ENCODE peak calls at places on chromosomes 2 and 18, in four cellular contexts. F, I, R and D are unnamed samples.

GRCh38 chr2:182818541-182819308 is 47.7 kb downstream of the FRZB start:
- DNase-seq in F (no peak), I (no peak), R (no peak), D (no peak)

GRCh38 chr2:171550613-171551012 is 28.3 kb downstream of the CYBRD1 start:
- DNase-seq in F (peak; percentile 55), I (peak; percentile 17), R (no peak), D (no peak)

GRCh38 chr2:156672569-156673270 is 236.5 kb downstream of the GPD2 start:
- DNase-seq in F (no peak), I (no peak), R (no peak), D (no peak)

GRCh38 chr2:96631804-96632435 is 6.2 kb downstream of the KANSL3 start:
- DNase-seq in F (peak; percentile 62), I (peak; percentile 91), R (peak; percentile 53), D (no peak)

GRCh38 chr2:52423111-52423510 is 1344.5 kb upstream of the CHAC2 start:
- DNase-seq in F (no peak), I (peak; percentile 20), R (no peak), D (no peak)

GRCh38 chr18:23260932-23261590 is 125.8 kb downstream of the CABLES1 start:
- DNase-seq in F (no peak), I (no peak), R (no peak), D (no peak)

GRCh38 chr18:62827397-62827796 is 112.1 kb downstream of the PHLPP1 start:
- DNase-seq in F (no peak), I (no peak), R (no peak), D (no peak)

GRCh38 chr18:75128911-75129716 is 79.8 kb downstream of the PTGR3 start:
- DNase-seq in F (no peak), I (no peak), R (no peak), D (no peak)

GRCh38 chr2:101860782-101861181 is 131.0 kb upstream of the IL1R2 start:
- DNase-seq in F (no peak), I (no peak), R (no peak), D (no peak)

GRCh38 chr2:237444026-237444425 is 30.1 kb upstream of the COL6A3 start:
- DNase-seq in F (no peak), I (no peak), R (no peak), D (no peak)

GRCh38 chr2:151878655-151879563 is 50.7 kb upstream of the ARL5A start:
- DNase-seq in F (no peak), I (no peak), R (peak; percentile 19), D (no peak)

GRCh38 chr2:9441556-9441955 is 18.1 kb downstream of the CPSF3 start:
- DNase-seq in F (peak; percentile 20), I (peak; percentile 41), R (no peak), D (no peak)

GRCh38 chr2:61233581-61233980 is 71.6 kb downstream of the C2orf74 start:
- DNase-seq in F (no peak), I (no peak), R (no peak), D (no peak)

GRCh38 chr2:10570076-10570475 is 119.7 kb downstream of the NOL10 start:
- DNase-seq in F (no peak), I (no peak), R (no peak), D (no peak)

GRCh38 chr2:239275037-239275685 is 125.7 kb downstream of the HDAC4 start:
- DNase-seq in F (peak; percentile 98), I (peak; percentile 98), R (peak; percentile 98), D (peak; percentile 95)

GRCh38 chr2:190835303-190835930 is 45.2 kb upstream of the GLS start:
- DNase-seq in F (peak; percentile 89), I (peak; percentile 89), R (peak; percentile 74), D (no peak)

GRCh38 chr2:185738679-185739472 is at the start of gene FSIP2:
- DNase-seq in F (peak; percentile 39), I (peak; percentile 9), R (peak; percentile 65), D (peak; percentile 50)

GRCh38 chr2:212921711-212922110 is 229.7 kb downstream of the IKZF2 start:
- DNase-seq in F (no peak), I (no peak), R (no peak), D (no peak)

GRCh38 chr18:40672590-40672989 is 1282.4 kb upstream of the PIK3C3 start:
- DNase-seq in F (peak; percentile 0), I (no peak), R (no peak), D (no peak)

GRCh38 chr18:74515620-74516231 is 18.6 kb upstream of the CNDP1 start:
- DNase-seq in F (no peak), I (no peak), R (no peak), D (no peak)

GRCh38 chr2:64860321-64860751 is 128.9 kb upstream of the SLC1A4 start:
- DNase-seq in F (no peak), I (no peak), R (no peak), D (no peak)

GRCh38 chr2:46937457-46937856 is 21.9 kb upstream of the MCFD2 start:
- DNase-seq in F (no peak), I (no peak), R (no peak), D (no peak)

GRCh38 chr2:56077352-56077915 is 106.4 kb upstream of the CCDC85A start:
- DNase-seq in F (peak; percentile 15), I (peak; percentile 7), R (peak; percentile 54), D (no peak)

GRCh38 chr2:170974304-170974993 is 45.4 kb downstream of the GORASP2 start:
- DNase-seq in F (peak; percentile 55), I (no peak), R (peak; percentile 22), D (no peak)

GRCh38 chr2:168432565-168433186 is 23.4 kb upstream of the CERS6 start:
- DNase-seq in F (no peak), I (no peak), R (no peak), D (no peak)

GRCh38 chr2:24822049-24822706 is 29.0 kb downstream of the CENPO start:
- DNase-seq in F (no peak), I (no peak), R (no peak), D (no peak)

GRCh38 chr2:119838179-119838578 is 78.5 kb downstream of the PTPN4 start:
- DNase-seq in F (no peak), I (no peak), R (peak; percentile 38), D (no peak)

GRCh38 chr2:216222650-216223352 is 113.7 kb downstream of the XRCC5 start:
- DNase-seq in F (peak; percentile 41), I (peak; percentile 67), R (peak; percentile 30), D (no peak)

GRCh38 chr2:239163306-239164070 is 237.3 kb downstream of the HDAC4 start:
- DNase-seq in F (no peak), I (no peak), R (no peak), D (peak; percentile 13)

GRCh38 chr2:177338177-177338721 is 54.3 kb upstream of the AGPS start:
- DNase-seq in F (peak; percentile 67), I (peak; percentile 68), R (peak; percentile 56), D (no peak)

GRCh38 chr2:61135510-61135909 is 26.5 kb upstream of the C2orf74 start:
- DNase-seq in F (peak; percentile 49), I (peak; percentile 57), R (peak; percentile 43), D (no peak)

GRCh38 chr2:223846524-223846923 is 9.1 kb upstream of the AP1S3 start:
- DNase-seq in F (peak; percentile 76), I (peak; percentile 93), R (no peak), D (no peak)

GRCh38 chr2:134361648-134362047 is 107.8 kb downstream of the MGAT5 start:
- DNase-seq in F (no peak), I (no peak), R (no peak), D (no peak)

GRCh38 chr18:13585379-13586153 is 140.8 kb downstream of the FAM210A start:
- DNase-seq in F (no peak), I (no peak), R (no peak), D (no peak)

GRCh38 chr2:156585457-156585856 is 149.3 kb downstream of the GPD2 start:
- DNase-seq in F (no peak), I (no peak), R (no peak), D (no peak)

GRCh38 chr2:235300368-235301201 is 193.3 kb upstream of the AGAP1 start:
- DNase-seq in F (peak; percentile 86), I (peak; percentile 55), R (peak; percentile 91), D (no peak)

DNA sequence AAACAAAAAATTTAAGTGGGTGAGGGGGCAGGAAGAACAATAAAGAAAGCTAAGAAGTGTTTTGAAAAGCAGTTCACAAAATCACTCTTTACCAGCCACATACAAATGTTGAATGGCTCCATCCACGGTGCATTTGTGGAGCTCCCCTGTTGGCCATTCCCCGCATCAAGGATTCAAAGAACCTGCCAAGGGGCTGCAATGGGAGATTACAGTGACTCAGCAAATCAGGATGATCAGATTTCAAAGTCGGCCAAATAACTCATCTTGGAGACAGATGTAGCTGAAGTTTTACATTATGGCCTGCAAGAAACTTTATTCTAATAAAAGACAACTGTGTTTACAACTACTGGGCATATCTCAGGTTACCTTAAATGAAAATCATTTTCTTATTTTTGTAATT is 26.9 kb downstream of the COL4A3 start:
- DNase-seq in F (peak; percentile 6), I (peak; percentile 5), R (peak; percentile 26), D (no peak)
- TF ChIP-seq CTCF in F (no peak), I (no peak), R (no peak), D (no peak)

DNA sequence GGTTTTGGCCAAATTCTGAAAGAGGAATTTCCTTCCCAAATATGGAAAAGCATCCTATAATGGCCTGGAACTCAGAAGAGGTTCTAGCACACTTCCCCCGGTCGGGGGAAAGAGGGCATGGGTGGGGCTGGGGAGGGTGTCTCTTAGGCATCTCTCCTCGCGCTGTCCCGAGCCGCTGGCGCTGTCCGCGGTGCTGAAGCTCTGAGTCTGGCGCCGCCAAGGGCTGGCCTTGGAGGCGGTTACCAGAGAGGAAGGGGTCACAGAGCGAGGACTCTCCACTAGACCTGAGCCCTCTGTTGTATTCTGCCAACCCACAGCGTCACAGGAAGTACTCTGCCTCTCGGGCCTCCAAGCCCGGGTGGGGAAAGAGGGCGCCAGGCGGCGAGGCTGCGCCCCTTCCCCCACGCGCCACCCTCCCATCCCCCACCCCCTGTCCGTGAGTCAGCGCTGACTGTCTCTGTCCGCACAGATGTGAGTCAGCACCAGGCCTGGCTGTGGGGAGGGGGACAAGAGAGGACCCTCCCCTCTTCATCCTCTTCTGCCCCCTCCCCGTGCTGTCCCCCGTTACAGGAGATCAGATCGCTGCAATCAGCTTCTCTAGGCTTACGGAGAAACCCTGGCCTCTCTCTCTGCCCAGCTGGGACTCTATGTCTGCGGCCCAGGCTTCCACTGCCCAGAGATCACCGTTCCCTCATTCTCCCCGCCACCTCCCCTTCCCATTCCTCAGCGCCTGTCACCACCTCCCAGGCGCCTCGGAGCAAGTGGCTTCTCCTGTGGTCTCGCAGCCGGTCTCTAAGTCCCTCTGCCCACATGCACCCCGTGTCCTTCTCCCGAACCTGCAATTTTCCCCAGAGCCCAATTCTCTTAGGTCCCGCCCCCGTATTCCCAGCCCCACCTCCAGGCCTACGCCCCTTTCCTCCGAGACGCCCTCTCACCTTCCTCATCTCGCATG is 783 bp downstream of the PTPRN start:
- DNase-seq in F (peak; percentile 52), I (peak; percentile 65), R (peak; percentile 76), D (no peak)
- TF ChIP-seq CTCF in F (no peak), I (no peak), R (no peak), D (no peak)

GRCh38 chr2:715038-715437 is 37.8 kb upstream of the TMEM18 start:
- DNase-seq in F (no peak), I (no peak), R (no peak), D (no peak)
- TF ChIP-seq CTCF in F (no peak), I (no peak), R (no peak), D (no peak)

GRCh38 chr2:21310493-21310892 is 186.7 kb downstream of the TDRD15 start:
- DNase-seq in F (no peak), I (no peak), R (no peak), D (no peak)
- TF ChIP-seq CTCF in F (no peak), I (no peak), R (no peak), D (no peak)

GRCh38 chr18:45137089-45137423 is 456.4 kb downstream of the SETBP1 start:
- DNase-seq in F (no peak), I (no peak), R (no peak), D (no peak)
- TF ChIP-seq CTCF in F (no peak), I (no peak), R (no peak), D (no peak)

GRCh38 chr2:110980613-110981062 is 140.1 kb upstream of the BCL2L11 start:
- DNase-seq in F (no peak), I (no peak), R (no peak), D (no peak)
- TF ChIP-seq CTCF in F (no peak), I (no peak), R (no peak), D (no peak)

GRCh38 chr2:59025157-59025757 is 784.1 kb upstream of the FANCL start:
- DNase-seq in F (peak; percentile 31), I (peak; percentile 26), R (peak; percentile 41), D (no peak)
- TF ChIP-seq CTCF in F (peak; percentile 90), I (peak; percentile 59), R (peak; percentile 63), D (peak; percentile 87)